ENCODE peak calls at places on chromosome 11, in four cellular contexts. K is AG20443, D is iPS-NIHi11, Q is Calu3. J is an unnamed sample.

GRCh38 chr11:114163231-114163631 is 103.7 kb downstream of the ZBTB16 start:
- DNase-seq in K (no peak), D (no peak), Q (no peak), J (no peak)

GRCh38 chr11:113664981-113665710 is 41.0 kb downstream of the TMPRSS5 start:
- DNase-seq in K (no peak), D (no peak), Q (peak), J (no peak)

GRCh38 chr11:35142481-35143207 is 3.7 kb downstream of the CD44 start:
- DNase-seq in K (peak), D (no peak), Q (peak), J (no peak)

GRCh38 chr11:36777302-36777701 is 179.3 kb upstream of the RAG2 start:
- DNase-seq in K (peak), D (no peak), Q (no peak), J (no peak)

GRCh38 chr11:63462126-63462525 is 28.8 kb downstream of the PLAAT5 start:
- DNase-seq in K (no peak), D (no peak), Q (no peak), J (no peak)

GRCh38 chr11:6099577-6099976 is 7.9 kb upstream of the OR56B4 start:
- DNase-seq in K (no peak), D (peak), Q (no peak), J (no peak)

GRCh38 chr11:108213784-108214183 is 8.7 kb downstream of the NPAT start:
- DNase-seq in K (no peak), D (no peak), Q (no peak), J (no peak)

GRCh38 chr11:106697058-106697457 is 321.2 kb downstream of the GUCY1A2 start:
- DNase-seq in K (peak), D (no peak), Q (no peak), J (no peak)

J was measured in ecto neural progenitor cell.